ENCODE peak calls at places on chromosomes 3 and 15, in five cellular contexts. R, C, X, W and E are unnamed samples.

GRCh38 chr3:116445291-116445841 is at the start of gene LSAMP:
- DNase-seq in C (no peak), X (peak), R (no peak), W (peak), E (peak)

GRCh38 chr3:150286390-150287147 is 121.5 kb upstream of the TSC22D2 start:
- DNase-seq in W (no peak), C (no peak), X (peak), R (no peak), E (no peak)

GRCh38 chr3:67414740-67415139 is 239.7 kb downstream of the SUCLG2 start:
- DNase-seq in X (no peak), C (no peak), W (no peak), R (no peak), E (no peak)

GRCh38 chr3:161508852-161509477 is 12.4 kb downstream of the OTOL1 start:
- DNase-seq in X (no peak), W (no peak), C (no peak), R (no peak), E (no peak)

GRCh38 chr3:152375546-152375945 is 106.8 kb downstream of the MBNL1 start:
- DNase-seq in W (no peak), X (peak), R (no peak), C (no peak), E (no peak)

GRCh38 chr15:88396382-88396781 is 70.8 kb downstream of the MRPL46 start:
- DNase-seq in W (no peak), C (no peak), X (no peak), R (no peak), E (no peak)

GRCh38 chr3:37779289-37780152 is 82.2 kb upstream of the CTDSPL start:
- DNase-seq in W (no peak), X (peak), R (peak), C (no peak), E (peak)

GRCh38 chr15:35427091-35427490 is 118.9 kb downstream of the DPH6 start:
- DNase-seq in C (no peak), X (peak), W (no peak), R (peak), E (no peak)

GRCh38 chr3:126487151-126487771 is 11.6 kb upstream of the ZXDC start:
- DNase-seq in C (no peak), X (no peak), W (peak), R (no peak), E (no peak)

GRCh38 chr15:74253276-74253921 is 17.3 kb downstream of the CCDC33 start:
- DNase-seq in X (peak), C (no peak), R (no peak), W (no peak), E (no peak)

GRCh38 chr3:69324362-69325025 is 61.4 kb downstream of the FRMD4B start:
- DNase-seq in W (no peak), C (no peak), X (no peak), R (no peak), E (no peak)

GRCh38 chr15:65303687-65304392 is 637 bp upstream of the RNU5B-1 start:
- DNase-seq in R (peak), X (peak), C (peak), W (peak), E (peak)

GRCh38 chr15:40273428-40273827 is 9.4 kb downstream of the ANKRD63 start:
- DNase-seq in X (no peak), R (no peak), C (no peak), W (no peak), E (no peak)

GRCh38 chr3:14839236-14839635 is 20.5 kb downstream of the FGD5 start:
- DNase-seq in C (no peak), X (no peak), R (no peak), W (no peak), E (no peak)

GRCh38 chr3:41933154-41933676 is 28.7 kb downstream of the ULK4 start:
- DNase-seq in W (no peak), R (peak), X (peak), C (no peak), E (no peak)

GRCh38 chr3:151460774-151461450 is at the start of gene IGSF10:
- DNase-seq in C (peak), W (peak), X (no peak), R (no peak), E (peak)

GRCh38 chr3:107660316-107660976 is 137.7 kb downstream of the BBX start:
- DNase-seq in C (no peak), X (peak), W (no peak), R (no peak), E (no peak)

GRCh38 chr15:78552597-78552996 is 12.4 kb downstream of the PSMA4 start:
- DNase-seq in R (no peak), C (no peak), W (no peak), X (no peak), E (no peak)

GRCh38 chr3:106750092-106750491 is 627.1 kb upstream of the CCDC54 start:
- DNase-seq in X (no peak), W (no peak), C (no peak), R (no peak), E (no peak)

GRCh38 chr15:55407631-55407948 is 569 bp downstream of the CCPG1 start:
- DNase-seq in X (peak), C (no peak), R (peak), W (no peak), E (no peak)

GRCh38 chr15:23565395-23566069 is at the start of gene MKRN3:
- DNase-seq in C (no peak), W (peak), R (no peak), X (peak), E (peak)

GRCh38 chr15:27743638-27744037 is 355.5 kb downstream of the OCA2 start:
- DNase-seq in W (no peak), C (no peak), X (no peak), R (no peak), E (no peak)

GRCh38 chr3:71374582-71374981 is 208.9 kb downstream of the FOXP1 start:
- DNase-seq in R (no peak), W (no peak), C (no peak), X (no peak), E (no peak)

DNA sequence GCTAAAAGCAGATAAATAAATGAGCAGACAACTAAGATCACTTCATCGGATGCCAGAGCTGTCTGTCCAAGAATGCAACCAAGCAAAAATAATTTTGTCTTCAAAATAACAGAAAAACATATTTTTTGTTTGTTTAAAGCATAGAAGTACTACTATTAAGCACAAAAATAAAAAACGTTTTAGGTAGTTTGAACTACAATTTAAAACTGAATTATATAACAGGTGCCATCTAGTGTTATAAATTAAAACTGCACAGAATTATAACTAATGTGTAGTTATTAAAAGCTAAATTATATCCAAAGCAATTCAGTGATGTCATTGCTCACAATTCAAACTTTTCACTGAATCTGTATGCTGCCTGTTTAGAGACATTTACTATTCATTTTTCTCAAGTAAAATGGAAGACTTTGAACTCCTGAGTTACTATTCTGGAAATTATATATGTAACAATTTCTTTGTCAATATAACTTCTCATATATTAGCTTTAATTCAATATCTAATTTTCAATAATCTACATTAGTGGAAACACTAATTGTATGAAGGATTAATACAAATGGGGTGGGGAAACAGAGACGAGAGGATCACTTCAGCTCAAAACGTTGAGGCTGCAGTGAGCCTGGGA is 29.5 kb downstream of the LINS1 start:
- DNase-seq in W (no peak), C (no peak), X (peak), R (no peak), E (no peak)
- H3K27ac ChIP-seq in W (no peak), C (no peak), X (no peak), R (no peak), E (no peak)

DNA sequence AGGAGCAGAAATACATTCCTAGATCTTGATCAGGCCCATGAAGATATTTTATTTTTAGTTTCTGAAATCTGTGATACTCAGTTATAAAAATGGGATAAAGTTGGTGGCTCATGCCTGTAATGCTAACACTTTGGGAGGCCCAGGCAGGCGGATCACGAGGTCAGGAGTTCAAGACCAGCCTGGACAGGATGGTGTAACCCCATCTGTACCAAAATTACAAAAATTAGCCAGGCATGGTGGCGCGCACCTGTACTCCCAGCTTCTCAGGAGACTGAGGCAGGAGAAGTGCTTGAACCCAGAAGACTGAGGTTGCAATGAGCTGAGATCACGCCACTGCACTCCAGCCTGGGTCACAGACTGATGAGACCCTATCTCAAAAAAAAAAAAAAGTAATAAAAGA is 105.5 kb downstream of the IL1RAP start:
- DNase-seq in X (no peak), W (no peak), R (no peak), C (no peak), E (no peak)
- H3K27ac ChIP-seq in X (no peak), W (no peak), R (no peak), C (no peak), E (no peak)

GRCh38 chr3:45553469-45553974 is 41.0 kb upstream of the LIMD1 start:
- DNase-seq in X (peak), C (peak), W (peak), R (peak), E (no peak)
- H3K27ac ChIP-seq in X (peak), C (peak), W (peak), R (no peak), E (no peak)

GRCh38 chr15:33027636-33028035 is 166.9 kb downstream of the FMN1 start:
- DNase-seq in X (no peak), R (no peak), C (no peak), W (no peak), E (no peak)

GRCh38 chr15:33031324-33031736 is 163.2 kb downstream of the FMN1 start:
- DNase-seq in R (peak), X (peak), C (no peak), W (no peak), E (no peak)

GRCh38 chr15:33028495-33028894 is 166.0 kb downstream of the FMN1 start:
- DNase-seq in C (peak), R (no peak), X (peak), W (no peak), E (no peak)

GRCh38 chr15:33030315-33030714 is 164.2 kb downstream of the FMN1 start:
- DNase-seq in C (no peak), X (no peak), R (no peak), W (no peak), E (no peak)

DNA sequence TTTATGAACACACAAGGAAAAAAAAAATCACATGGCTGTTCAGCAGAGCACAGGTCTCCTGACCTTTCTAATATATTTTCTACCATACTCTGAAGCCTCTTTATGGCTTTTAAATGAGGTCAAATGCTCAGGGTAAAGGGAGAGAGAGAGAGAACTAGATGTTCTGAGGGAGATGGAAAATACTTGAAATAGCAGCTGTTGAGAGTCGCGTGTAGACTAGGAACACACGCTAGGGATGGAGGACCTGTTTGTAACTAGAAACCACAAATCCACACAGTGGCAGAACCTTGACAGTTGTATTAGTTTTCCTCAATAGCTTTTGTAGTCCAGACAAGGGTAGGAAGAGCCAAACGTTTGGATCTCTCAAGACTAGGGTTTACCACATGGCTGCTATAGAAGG is 165.3 kb downstream of the FMN1 start:
- DNase-seq in W (no peak), X (peak), R (no peak), C (no peak), E (no peak)
- H3K27ac ChIP-seq in W (no peak), X (no peak), R (no peak), C (peak), E (no peak)

DNA sequence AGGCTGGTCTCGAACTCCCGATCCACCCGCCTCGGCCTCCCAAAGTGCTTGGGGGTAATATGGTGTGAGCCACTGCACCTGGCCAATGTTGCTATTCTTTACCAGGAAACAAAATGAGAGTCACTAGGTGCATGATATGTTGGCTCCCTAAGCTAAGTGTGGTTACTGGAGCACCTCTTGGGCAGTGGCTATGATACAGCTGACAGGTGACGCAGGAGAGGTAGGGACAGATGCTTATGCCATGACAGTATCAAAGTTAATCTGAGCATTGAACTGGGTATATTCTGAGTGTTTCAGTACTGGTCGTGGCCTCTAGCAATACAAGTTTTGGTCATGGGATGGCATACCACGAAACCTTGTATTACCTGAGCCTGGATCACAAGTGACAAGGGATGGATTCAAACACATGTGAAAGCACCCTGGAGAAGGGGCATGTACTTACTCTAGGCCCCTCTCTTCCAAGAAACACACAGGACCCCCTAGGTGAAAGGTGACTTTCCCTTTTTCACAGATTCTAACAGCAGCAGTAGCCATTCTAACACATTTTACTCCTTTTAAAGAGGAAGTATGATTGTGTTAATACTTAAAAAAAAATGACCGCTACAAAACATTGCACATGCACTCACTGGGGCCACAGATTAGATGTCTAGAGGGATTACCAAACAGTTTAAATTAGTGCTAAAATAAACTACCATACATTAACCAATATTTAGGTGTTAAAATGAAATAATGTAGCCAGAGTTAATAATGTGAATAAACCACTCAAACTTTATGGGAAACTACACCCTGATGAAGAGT is 467.3 kb downstream of the SHQ1 start:
- DNase-seq in X (no peak), W (no peak), C (no peak), R (no peak), E (no peak)
- H3K27ac ChIP-seq in X (no peak), W (no peak), C (no peak), R (no peak), E (peak)

DNA sequence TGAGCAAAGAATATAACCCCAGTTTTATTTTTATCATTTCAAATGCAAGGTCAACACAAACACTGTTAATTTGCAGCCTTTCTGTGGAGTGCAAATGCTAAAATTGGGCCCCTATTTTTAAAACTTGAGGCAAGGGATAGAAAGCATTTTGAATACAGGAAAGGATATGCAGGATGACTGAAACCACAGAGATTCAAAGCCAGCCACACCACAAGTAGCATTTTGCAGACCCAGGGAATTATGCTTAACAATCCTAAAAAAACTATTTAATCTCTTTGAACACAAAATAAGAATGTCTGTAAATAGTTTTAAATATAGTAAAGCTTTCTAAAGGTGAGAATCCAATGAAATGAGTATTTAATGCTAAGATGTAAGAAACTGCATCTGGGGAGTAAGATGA is 62.9 kb upstream of the TRPC1 start:
- DNase-seq in R (no peak), W (no peak), C (no peak), X (no peak), E (no peak)
- H3K27ac ChIP-seq in R (no peak), W (no peak), C (no peak), X (no peak), E (no peak)